ENCODE peak calls at places on chromosomes 11 and 22, in nine cellular contexts. T is GM13976; D is lower lobe of right lung; X is neural progenitor cell; C is GM23338; Z is astrocyte of the spinal cord; H is heart right ventricle; I is mammary epithelial cell; E is CD4-positive, alpha-beta T cell. V is an unnamed sample.
A peak's percentile ranks its signal among the peaks of the same experiment; 100 is the strongest.

GRCh38 chr11:121762820-121763219 is 310.1 kb upstream of the SORL1-AS1 start:
- DNase-seq in T (no peak), D (no peak), X (peak; percentile 33), C (peak; percentile 41), Z (peak; percentile 54), H (peak; percentile 24), I (peak; percentile 8), E (no peak), V (no peak)

GRCh38 chr22:17777005-17777716 is 2.9 kb upstream of the BID start:
- DNase-seq in T (peak; percentile 84), D (peak; percentile 75), X (no peak), C (no peak), Z (no peak), H (no peak), I (no peak), E (peak; percentile 59), V (peak; percentile 87)

GRCh38 chr11:78420255-78420764 is 2.7 kb upstream of the GAB2 start:
- DNase-seq in T (no peak), D (peak; percentile 70), X (peak; percentile 79), C (peak; percentile 86), Z (peak; percentile 86), H (peak; percentile 68), I (no peak), E (peak; percentile 37), V (peak; percentile 38)

GRCh38 chr11:67371549-67372231 is 1.7 kb downstream of the CLCF1 start:
- DNase-seq in T (peak; percentile 70), D (peak; percentile 64), X (peak; percentile 64), C (peak; percentile 77), Z (peak; percentile 42), H (no peak), I (no peak), E (peak; percentile 19), V (peak; percentile 70)

GRCh38 chr11:125410091-125410490 is 86.0 kb downstream of the FEZ1 start:
- DNase-seq in T (no peak), D (no peak), X (peak; percentile 61), C (peak; percentile 79), Z (no peak), H (no peak), I (peak; percentile 81), E (no peak), V (no peak)

GRCh38 chr22:36156515-36157419 is 3.8 kb downstream of the APOL3 start:
- DNase-seq in T (peak; percentile 46), D (peak; percentile 77), X (peak; percentile 29), C (peak; percentile 72), Z (peak; percentile 81), H (peak; percentile 82), I (peak; percentile 60), E (peak; percentile 80), V (no peak)

GRCh38 chr11:132310390-132311375 is 940.3 kb downstream of the NTM start:
- DNase-seq in T (peak; percentile 57), D (no peak), X (no peak), C (no peak), Z (no peak), H (no peak), I (no peak), E (no peak), V (peak; percentile 51)

GRCh38 chr11:70503878-70504240 is 105.5 kb downstream of the CTTN start:
- DNase-seq in T (no peak), D (no peak), X (no peak), C (peak; percentile 60), Z (no peak), H (no peak), I (no peak), E (no peak), V (no peak)

GRCh38 chr22:40928657-40929056 is 22.5 kb upstream of the RBX1 start:
- DNase-seq in T (no peak), D (no peak), X (no peak), C (no peak), Z (no peak), H (no peak), I (no peak), E (no peak), V (no peak)

GRCh38 chr11:18705651-18706281 is 7.2 kb downstream of the TMEM86A start:
- DNase-seq in T (no peak), D (peak; percentile 73), X (no peak), C (peak; percentile 54), Z (no peak), H (peak; percentile 42), I (no peak), E (peak; percentile 13), V (no peak)

DNA sequence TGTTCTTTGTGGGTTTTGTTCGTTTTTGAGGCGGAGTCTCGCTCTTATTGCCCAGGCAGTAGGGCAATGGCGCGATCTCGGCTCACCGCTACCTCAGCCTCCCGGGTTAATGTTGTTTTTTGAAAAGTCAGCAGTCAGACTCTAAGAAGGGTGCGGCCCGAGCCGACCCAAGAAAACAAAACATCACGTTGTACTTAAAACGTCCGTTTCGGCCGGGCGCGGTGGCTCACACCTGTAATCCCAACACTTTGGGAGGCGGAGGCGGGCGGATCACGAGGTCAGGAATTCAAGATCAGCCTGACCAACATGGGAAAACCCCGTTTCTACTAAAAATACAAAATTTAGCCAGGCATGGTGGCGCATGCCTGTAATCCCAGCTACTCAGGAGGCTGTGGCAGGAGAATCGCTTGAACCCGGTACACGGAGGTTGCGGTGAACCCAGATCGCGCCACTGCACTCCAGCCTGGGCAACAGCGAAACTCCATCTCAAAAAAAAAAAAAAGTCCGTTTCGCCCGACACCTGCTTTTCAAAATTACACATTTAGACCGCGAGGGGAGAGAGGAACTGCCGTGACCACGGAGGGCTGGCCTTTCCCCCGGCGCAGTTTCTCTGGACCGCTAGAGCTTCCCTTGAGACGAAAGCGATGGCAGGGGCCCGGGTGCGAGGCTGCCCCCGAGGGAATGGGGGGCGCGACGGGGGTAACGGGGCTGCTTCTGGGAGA is 636 bp downstream of the CD59 start:
- DNase-seq in T (peak; percentile 75), D (peak; percentile 71), X (peak; percentile 59), C (peak; percentile 52), Z (peak; percentile 33), H (peak; percentile 40), I (peak; percentile 54), E (peak; percentile 42), V (peak; percentile 73)
- TF ChIP-seq CTCF in T (no peak), D (no peak), X (no peak), C (no peak), Z (peak; percentile 3), H (no peak), I (peak; percentile 3), E (peak; percentile 12), V (peak; percentile 15)

DNA sequence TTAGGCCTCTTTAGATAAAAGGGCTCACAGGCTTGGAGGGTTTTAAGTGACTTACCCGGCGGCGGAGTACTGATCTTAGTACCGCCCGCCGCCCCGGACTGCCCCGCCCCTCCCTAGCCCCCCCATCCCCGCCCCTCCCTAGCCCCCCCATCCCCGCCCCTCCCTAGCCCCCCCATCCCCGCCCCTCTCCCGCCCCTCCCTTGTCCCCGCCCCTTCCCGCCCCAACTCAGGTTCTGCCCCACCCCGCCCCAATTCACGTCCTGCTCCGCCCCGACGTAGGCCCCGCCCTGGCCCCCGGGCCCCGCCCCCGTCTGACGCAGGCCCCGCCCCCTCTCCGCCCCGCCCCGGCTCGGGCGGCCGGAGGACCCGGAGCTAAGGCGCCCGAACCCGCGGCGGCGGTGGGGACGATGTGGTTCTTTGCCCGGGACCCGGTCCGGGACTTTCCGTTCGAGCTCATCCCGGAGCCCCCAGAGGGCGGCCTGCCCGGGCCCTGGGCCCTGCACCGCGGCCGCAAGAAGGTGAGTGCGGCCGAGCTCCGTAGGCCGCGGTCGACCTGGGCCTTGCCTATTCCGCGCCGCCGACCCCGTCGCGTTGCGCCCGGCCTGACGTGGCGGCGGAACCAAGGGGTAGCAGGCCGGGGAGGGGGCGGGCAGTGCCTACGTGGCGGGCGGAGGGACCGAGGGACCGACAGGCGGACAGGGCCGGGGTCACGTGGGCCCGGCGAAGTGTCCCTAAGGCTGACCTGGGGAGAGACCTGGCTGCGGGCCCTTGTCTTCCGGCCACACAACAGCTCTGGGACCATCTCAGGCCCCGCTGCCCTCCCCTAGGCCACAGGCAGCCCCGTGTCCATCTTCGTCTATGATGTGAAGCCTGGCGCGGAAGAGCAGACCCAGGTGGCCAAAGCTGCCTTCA is at the start of gene SCYL1:
- DNase-seq in T (peak; percentile 97), D (peak; percentile 85), X (peak; percentile 88), C (peak; percentile 79), Z (peak; percentile 75), H (peak; percentile 86), I (peak; percentile 60), E (peak; percentile 81), V (peak; percentile 97)
- TF ChIP-seq CTCF in T (no peak), D (no peak), X (no peak), C (no peak), Z (no peak), H (no peak), I (no peak), E (no peak), V (no peak)

GRCh38 chr11:119055901-119056300 is 1.1 kb downstream of the HYOU1 start:
- DNase-seq in T (no peak), D (no peak), X (peak; percentile 32), C (peak; percentile 22), Z (peak; percentile 24), H (no peak), I (peak; percentile 39), E (no peak), V (no peak)

GRCh38 chr11:119061256-119061655 is 4.3 kb upstream of the HYOU1 start:
- DNase-seq in T (no peak), D (no peak), X (no peak), C (no peak), Z (no peak), H (no peak), I (no peak), E (no peak), V (no peak)

GRCh38 chr11:119054418-119054817 is 2.6 kb downstream of the HYOU1 start:
- DNase-seq in T (no peak), D (no peak), X (no peak), C (no peak), Z (no peak), H (no peak), I (no peak), E (no peak), V (no peak)

GRCh38 chr11:119056397-119056999 is 507 bp downstream of the HYOU1 start:
- DNase-seq in T (peak; percentile 59), D (peak; percentile 65), X (peak; percentile 61), C (peak; percentile 80), Z (no peak), H (peak; percentile 29), I (peak; percentile 71), E (peak; percentile 47), V (peak; percentile 55)

DNA sequence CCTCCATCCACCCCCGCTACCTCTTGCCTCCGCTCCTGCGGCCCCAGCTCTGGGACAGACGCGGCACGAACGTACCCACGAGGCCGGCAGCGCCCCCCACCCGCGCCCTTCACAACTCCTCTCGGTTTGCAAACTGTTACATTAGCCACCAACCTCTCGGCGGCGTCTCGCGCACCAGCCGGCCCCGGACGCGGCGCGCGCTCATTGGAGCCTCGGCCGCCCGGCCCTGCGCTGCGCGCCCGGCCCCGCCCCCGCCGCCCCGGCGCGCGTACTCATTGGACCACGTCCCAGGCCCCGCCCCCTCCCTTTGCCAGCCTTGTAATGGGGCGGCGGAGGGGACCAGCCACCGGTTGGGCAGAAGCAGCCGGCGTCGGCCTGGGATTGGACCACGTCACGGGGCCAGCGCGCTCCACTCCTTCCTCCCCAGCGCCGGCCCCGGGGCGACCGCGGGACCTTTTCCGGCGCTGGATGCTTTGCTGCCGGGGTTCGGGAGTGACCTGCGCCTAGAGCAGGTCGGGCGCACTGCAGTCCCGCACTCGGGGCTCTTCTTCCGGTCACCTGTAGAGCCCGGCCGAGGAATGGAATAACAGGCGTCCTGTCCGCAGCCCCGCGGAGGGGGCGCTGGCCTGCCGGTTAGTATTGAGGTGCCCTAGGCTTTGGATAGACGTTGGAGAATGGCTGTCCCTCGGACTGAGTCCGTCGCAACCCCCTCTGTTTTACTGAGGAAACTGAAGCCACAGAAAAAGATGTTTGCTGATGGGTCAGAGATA is at the start of gene HYOU1:
- DNase-seq in T (peak; percentile 99), D (peak; percentile 99), X (peak; percentile 100), C (peak; percentile 100), Z (peak; percentile 95), H (peak; percentile 98), I (peak; percentile 95), E (peak; percentile 99), V (peak; percentile 99)
- TF ChIP-seq CTCF in T (peak; percentile 31), D (peak; percentile 28), X (peak; percentile 50), C (peak; percentile 43), Z (peak; percentile 51), H (no peak), I (peak; percentile 36), E (peak; percentile 2), V (peak; percentile 39)

GRCh38 chr11:64284048-64284961 is at the start of gene BAD:
- DNase-seq in T (peak; percentile 99), D (peak; percentile 96), X (peak; percentile 98), C (peak; percentile 98), Z (peak; percentile 90), H (peak; percentile 95), I (peak; percentile 88), E (peak; percentile 89), V (peak; percentile 99)
- TF ChIP-seq CTCF in T (no peak), D (no peak), X (no peak), C (no peak), Z (no peak), H (no peak), I (no peak), E (no peak), V (no peak)

V was measured in GM13977.